ENCODE peak calls at places on chromosomes 3 and 15, in four cellular contexts. Q, Y, A and W are unnamed samples.

GRCh38 chr15:91974321-91974720 is 120.8 kb downstream of the SLCO3A1 start:
- DNase-seq in Q (no peak), Y (no peak), A (no peak), W (no peak)

GRCh38 chr15:56471440-56472069 is 6.6 kb upstream of the MNS1 start:
- DNase-seq in Q (no peak), Y (no peak), A (no peak), W (no peak)

GRCh38 chr15:74793135-74794028 is 11.5 kb downstream of the CSK start:
- DNase-seq in Y (no peak), A (no peak), Q (peak), W (no peak)

GRCh38 chr3:30952786-30953185 is 58.3 kb upstream of the GADL1 start:
- DNase-seq in A (no peak), Y (no peak), Q (no peak), W (no peak)

GRCh38 chr3:151864423-151865101 is 8.9 kb upstream of the SUCNR1 start:
- DNase-seq in A (peak), Y (no peak), Q (no peak), W (peak)

GRCh38 chr3:182971637-182972036 is 8.7 kb downstream of the DCUN1D1 start:
- DNase-seq in Q (no peak), Y (no peak), A (peak), W (no peak)

GRCh38 chr3:84008623-84009022 is 950.2 kb upstream of the CADM2 start:
- DNase-seq in Y (no peak), A (no peak), Q (no peak), W (no peak)

GRCh38 chr15:45333550-45333949 is 44.8 kb downstream of the GATM start:
- DNase-seq in A (no peak), Y (peak), Q (no peak), W (peak)

GRCh38 chr3:128006471-128007424 is 45.5 kb upstream of the SEC61A1 start:
- DNase-seq in Q (no peak), Y (no peak), A (no peak), W (no peak)

GRCh38 chr3:153252963-153253362 is 90.9 kb downstream of the RAP2B start:
- DNase-seq in A (no peak), Q (no peak), Y (no peak), W (peak)

GRCh38 chr3:197491923-197492664 is 63.7 kb downstream of the BDH1 start:
- DNase-seq in A (no peak), Y (no peak), Q (no peak), W (no peak)

GRCh38 chr3:167820114-167820865 is 84.8 kb downstream of the SERPINI1 start:
- DNase-seq in A (no peak), Q (no peak), Y (peak), W (no peak)

GRCh38 chr3:64650710-64651109 is 37.1 kb downstream of the ADAMTS9 start:
- DNase-seq in A (no peak), Y (no peak), Q (no peak), W (no peak)

GRCh38 chr3:86990734-86991481 is at the start of gene VGLL3:
- DNase-seq in Y (peak), A (peak), Q (peak), W (peak)

GRCh38 chr3:141294848-141295247 is 63.2 kb downstream of the PXYLP1 start:
- DNase-seq in Y (no peak), A (peak), Q (no peak), W (peak)

GRCh38 chr15:42085721-42086120 is 8.6 kb downstream of the PLA2G4D start:
- DNase-seq in Y (no peak), Q (no peak), A (no peak), W (no peak)

GRCh38 chr15:86311568-86312280 is 232.1 kb downstream of the AGBL1 start:
- DNase-seq in Q (no peak), A (no peak), Y (no peak), W (no peak)

GRCh38 chr3:191235331-191236314 is 36.6 kb downstream of the OSTN start:
- DNase-seq in Q (no peak), A (no peak), Y (no peak), W (peak)

GRCh38 chr3:178302966-178303930 is 233.0 kb upstream of the KCNMB2 start:
- DNase-seq in Y (no peak), A (peak), Q (no peak), W (no peak)

GRCh38 chr15:27846722-27847420 is 252.2 kb downstream of the OCA2 start:
- DNase-seq in A (no peak), Q (no peak), Y (no peak), W (no peak)

GRCh38 chr3:41853495-41853894 is 108.4 kb downstream of the ULK4 start:
- DNase-seq in Y (no peak), Q (no peak), A (no peak), W (no peak)

GRCh38 chr3:177574232-177574856 is 377.1 kb upstream of the TBL1XR1 start:
- DNase-seq in A (no peak), Y (no peak), Q (no peak), W (peak)

GRCh38 chr15:98689431-98689861 is 41.1 kb downstream of the IGF1R start:
- DNase-seq in A (no peak), Q (no peak), Y (no peak), W (peak)

GRCh38 chr3:167166594-167167253 is 213.4 kb downstream of the ZBBX start:
- DNase-seq in Q (no peak), Y (no peak), A (no peak), W (no peak)

GRCh38 chr15:69086427-69087205 is 72.1 kb downstream of the NOX5 start:
- DNase-seq in A (no peak), Y (no peak), Q (no peak), W (no peak)

GRCh38 chr3:86168512-86168911 is 822.4 kb downstream of the VGLL3 start:
- DNase-seq in Q (no peak), Y (no peak), A (no peak), W (no peak)

GRCh38 chr15:51724199-51724598 is 13.3 kb downstream of the LYSMD2 start:
- DNase-seq in A (no peak), Q (no peak), Y (no peak), W (no peak)

GRCh38 chr15:51724673-51725072 is 12.8 kb downstream of the LYSMD2 start:
- DNase-seq in A (peak), Q (no peak), Y (no peak), W (no peak)

GRCh38 chr15:51726302-51727073 is 11.0 kb downstream of the LYSMD2 start:
- DNase-seq in A (no peak), Q (no peak), Y (peak), W (peak)

GRCh38 chr15:51731549-51732267 is 5.7 kb downstream of the LYSMD2 start:
- DNase-seq in Y (no peak), Q (no peak), A (no peak), W (peak)

GRCh38 chr15:51727141-51727897 is 10.1 kb downstream of the LYSMD2 start:
- DNase-seq in Q (no peak), A (no peak), Y (no peak), W (peak)
- TF ChIP-seq CTCF in Q (no peak), A (no peak), Y (no peak), W (peak)

GRCh38 chr15:72284781-72285180 is 12.4 kb upstream of the PARP6 start:
- DNase-seq in A (no peak), Q (no peak), Y (no peak), W (no peak)

GRCh38 chr15:72288796-72289596 is 16.6 kb upstream of the PARP6 start:
- DNase-seq in A (no peak), Q (no peak), Y (no peak), W (no peak)

GRCh38 chr15:72285402-72285801 is 13.0 kb upstream of the PARP6 start:
- DNase-seq in A (no peak), Y (no peak), Q (no peak), W (no peak)

GRCh38 chr15:72288291-72288690 is 15.9 kb upstream of the PARP6 start:
- DNase-seq in A (no peak), Y (no peak), Q (no peak), W (no peak)

GRCh38 chr15:72285927-72286516 is 13.7 kb upstream of the PARP6 start:
- DNase-seq in A (peak), Y (no peak), Q (peak), W (no peak)
- TF ChIP-seq CTCF in A (peak), Y (no peak), Q (peak), W (peak)

GRCh38 chr15:52254331-52254730 is 41.3 kb downstream of the MYO5C start:
- DNase-seq in Q (no peak), Y (no peak), A (peak), W (no peak)
- TF ChIP-seq CTCF in Q (no peak), Y (no peak), A (peak), W (peak)

DNA sequence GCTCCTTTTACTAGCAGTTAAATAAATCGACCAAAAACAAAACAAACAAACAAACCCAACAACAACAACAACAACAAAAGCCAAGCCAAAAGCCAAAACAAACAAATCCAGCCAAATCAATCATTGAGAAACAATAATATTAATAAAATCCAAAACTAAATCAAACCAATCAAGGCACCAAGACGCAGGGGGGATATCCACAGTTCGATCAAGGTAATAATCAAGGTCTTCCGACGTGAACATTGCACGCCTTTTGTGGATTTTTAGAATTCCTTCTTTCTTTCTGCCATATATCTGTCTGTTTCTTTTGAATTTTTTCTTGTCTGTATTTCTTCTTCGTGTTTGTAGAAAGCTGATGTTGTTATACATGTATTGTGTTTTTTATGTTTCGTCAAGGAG is 860 bp downstream of the ARPP21 start:
- DNase-seq in Q (no peak), A (no peak), Y (no peak), W (no peak)
- TF ChIP-seq CTCF in Q (no peak), A (no peak), Y (no peak), W (no peak)

GRCh38 chr15:63420333-63420741 is 38.7 kb upstream of the CA12 start:
- DNase-seq in Y (no peak), A (peak), Q (no peak), W (peak)
- TF ChIP-seq CTCF in Y (no peak), A (no peak), Q (no peak), W (peak)

DNA sequence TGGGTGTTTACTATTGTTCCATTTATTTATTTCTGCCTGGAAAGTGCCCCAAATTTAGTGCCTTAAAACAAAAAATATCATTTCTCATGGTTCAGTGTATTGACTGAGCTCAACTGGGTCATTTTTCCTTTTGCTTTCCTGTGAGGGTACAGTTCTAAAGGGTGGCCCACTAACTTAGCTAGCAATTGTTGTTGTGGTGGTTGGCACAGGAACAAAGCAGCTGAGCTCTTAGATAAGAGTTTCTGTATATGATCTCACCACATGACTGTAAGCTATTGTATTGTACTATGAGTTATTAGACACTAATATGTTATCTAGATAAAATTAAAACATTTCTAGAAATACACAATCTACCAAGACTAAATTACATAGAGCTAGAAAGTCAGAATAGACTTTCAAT is 1283.7 kb downstream of the OTOL1 start:
- DNase-seq in Y (no peak), Q (no peak), A (peak), W (no peak)
- TF ChIP-seq CTCF in Y (no peak), Q (no peak), A (no peak), W (no peak)

DNA sequence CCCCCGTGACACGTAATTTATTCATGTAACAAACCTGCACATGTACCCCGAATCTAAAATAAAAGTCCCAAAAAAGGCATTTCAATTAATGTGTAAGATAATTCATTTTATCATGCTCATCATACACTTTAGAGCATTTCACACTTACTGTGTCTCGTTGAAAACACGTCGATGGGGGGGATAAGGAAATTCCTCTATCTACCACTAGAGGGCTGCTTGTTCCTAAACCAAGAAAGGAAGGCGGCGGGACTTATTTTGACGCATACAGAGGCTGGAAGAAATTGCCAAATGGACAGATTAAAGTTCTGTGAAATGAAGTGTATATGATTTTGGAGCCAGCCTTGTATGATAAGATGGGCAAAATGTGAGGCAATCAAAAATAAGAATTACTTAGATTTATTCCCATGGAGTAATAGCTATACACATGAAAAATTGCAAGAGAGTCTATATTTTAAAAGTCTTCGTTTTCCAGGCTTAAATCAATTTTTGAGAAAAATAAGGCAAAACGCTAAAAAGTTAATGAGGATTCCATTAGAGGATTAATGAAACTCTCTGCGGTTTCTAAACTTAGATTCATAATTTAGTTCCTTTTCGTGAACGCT is 346.8 kb downstream of the CNTN3 start:
- DNase-seq in Q (no peak), A (peak), Y (peak), W (peak)
- TF ChIP-seq CTCF in Q (peak), A (peak), Y (no peak), W (peak)

GRCh38 chr15:66388057-66388363 is 1.3 kb downstream of the MAP2K1 start:
- DNase-seq in Q (no peak), Y (no peak), A (no peak), W (no peak)
- TF ChIP-seq CTCF in Q (no peak), Y (no peak), A (no peak), W (no peak)